ENCODE peak calls at places on chromosomes 7 and 10, in five cellular contexts. T is foreskin melanocyte; F is activated CD8-positive, alpha-beta T cell treated with anti-CD3 and anti-CD28 coated beads for 36 hours; X is CD4-positive, alpha-beta memory T cell; R is activated T-helper 1 cell treated with anti-CD3 and anti-CD28 coated beads, Interleukin-12 subunit alpha, Interleukin-12 subunit beta, Interleukin-2, Interleukin-4 antibody, amounts not matched to agents 30 ng/mL and 10 ng/mL and 1 ng/mL, durations not matched to agents 14 hours and 24 hours and 36 hours. O is an unnamed sample.

GRCh38 chr10:97763947-97764346 is 7.9 kb downstream of the SFRP5 start:
- DNase-seq in T (no peak), F (no peak), X (no peak), R (no peak), O (no peak)

GRCh38 chr10:110773693-110774068 is 98.0 kb upstream of the PDCD4 start:
- DNase-seq in T (no peak), F (no peak), X (no peak), R (no peak), O (no peak)

GRCh38 chr7:24967696-24968095 is 12.3 kb downstream of the OSBPL3 start:
- DNase-seq in T (no peak), F (no peak), X (no peak), R (no peak), O (no peak)

GRCh38 chr10:93280699-93281366 is 201.3 kb downstream of the MYOF start:
- DNase-seq in T (no peak), F (no peak), X (no peak), R (no peak), O (no peak)

GRCh38 chr10:5566606-5567005 is 41.8 kb downstream of the CALML3 start:
- DNase-seq in T (no peak), F (peak; percentile 51), X (no peak), R (no peak), O (no peak)

GRCh38 chr10:71564221-71564820 is 155.3 kb downstream of the C10orf105 start:
- DNase-seq in T (no peak), F (no peak), X (no peak), R (no peak), O (no peak)

GRCh38 chr10:99234067-99234738 is 1.4 kb downstream of the HPSE2 start:
- DNase-seq in T (peak; percentile 30), F (peak; percentile 78), X (peak; percentile 2), R (peak; percentile 25), O (peak; percentile 67)

GRCh38 chr7:152986369-152986768 is 226.8 kb downstream of the ACTR3B start:
- DNase-seq in T (no peak), F (no peak), X (no peak), R (no peak), O (no peak)

GRCh38 chr10:18713077-18713476 is 53.8 kb downstream of the ARL5B start:
- DNase-seq in T (no peak), F (no peak), X (no peak), R (no peak), O (no peak)

GRCh38 chr7:91181949-91182348 is 82.3 kb upstream of the FZD1 start:
- DNase-seq in T (no peak), F (no peak), X (no peak), R (no peak), O (no peak)